ENCODE peak calls at places on chromosomes 7 and 10, in nine cellular contexts. J is uterus, V is ascending aorta, R is left ventricle myocardium inferior, G is right lobe of liver, B is vagina, E is upper lobe of right lung, W is HCT116, Z is aorta. N is an unnamed sample. For H3K36me3 and H3K27me3, the result is how much of the 10 kb centered on the place peaks cover.

GRCh38 chr10:56286096-56286495 is 75.0 kb downstream of the ZWINT start:
- DNase-seq in J (no peak), V (no peak), R (no peak), G (no peak), B (no peak), E (no peak), W (no peak), Z (no peak), N (no peak)

GRCh38 chr10:4775808-4776207 is 50.2 kb upstream of the AKR1E2 start:
- DNase-seq in J (no peak), V (no peak), R (no peak), G (no peak), B (no peak), E (no peak), W (no peak), Z (no peak), N (no peak)

GRCh38 chr7:22364023-22364422 is 7.1 kb upstream of the RAPGEF5 start:
- DNase-seq in J (no peak), V (no peak), R (no peak), G (no peak), B (no peak), E (no peak), W (no peak), Z (no peak), N (no peak)

GRCh38 chr7:50166997-50167961 is 74.2 kb upstream of the ZPBP start:
- DNase-seq in J (no peak), V (no peak), R (no peak), G (no peak), B (no peak), E (no peak), W (no peak), Z (no peak), N (no peak)

GRCh38 chr10:45514283-45515270 is 140.6 kb downstream of the ALOX5 start:
- DNase-seq in J (no peak), V (no peak), R (no peak), G (no peak), B (no peak), E (no peak), W (no peak), Z (no peak), N (no peak)

GRCh38 chr7:88307412-88307811 is 718 bp upstream of the STEAP4 start:
- DNase-seq in J (no peak), V (no peak), R (no peak), G (no peak), B (no peak), E (no peak), W (no peak), Z (no peak), N (no peak)

GRCh38 chr7:25303380-25304321 is 75.4 kb upstream of the NPVF start:
- DNase-seq in J (no peak), V (no peak), R (no peak), G (no peak), B (no peak), E (no peak), W (no peak), Z (no peak), N (no peak)

GRCh38 chr7:94687810-94688209 is 31.9 kb upstream of the SGCE start:
- DNase-seq in J (no peak), V (no peak), R (no peak), G (no peak), B (no peak), E (no peak), W (no peak), Z (no peak), N (no peak)

GRCh38 chr7:142063551-142064442 is 47.7 kb upstream of the MGAM2 start:
- DNase-seq in J (no peak), V (no peak), R (no peak), G (no peak), B (no peak), E (no peak), W (no peak), Z (no peak), N (no peak)

GRCh38 chr7:12475362-12476063 is 71.8 kb upstream of the VWDE start:
- DNase-seq in J (no peak), V (no peak), R (no peak), G (no peak), B (no peak), E (no peak), W (peak), Z (no peak), N (no peak)

GRCh38 chr7:29147821-29148220 is 1.5 kb upstream of the CPVL start:
- DNase-seq in J (no peak), V (no peak), R (peak), G (no peak), B (no peak), E (no peak), W (no peak), Z (peak), N (no peak)

GRCh38 chr10:69456880-69457693 is 5.8 kb downstream of the TSPAN15 start:
- DNase-seq in J (no peak), V (no peak), R (no peak), G (no peak), B (no peak), E (peak), W (no peak), Z (no peak), N (no peak)
- H3K36me3 ChIP-seq in J (under half), V (under half), R (under half), G (under half), B (under half), E (under half), W (under half), Z (under half), N (under half)

GRCh38 chr7:151941009-151941408 is 15.2 kb upstream of the GALNTL5 start:
- DNase-seq in J (no peak), V (no peak), R (no peak), G (no peak), B (no peak), E (no peak), W (no peak), Z (no peak), N (no peak)
- H3K27me3 ChIP-seq in J (under half), V (under half), R (under half), G (under half), B (under half), E (under half), W (under half), Z (under half), N (under half)

GRCh38 chr10:79106251-79106650 is 37.5 kb downstream of the ZMIZ1 start:
- DNase-seq in J (no peak), V (no peak), R (no peak), G (no peak), B (no peak), E (no peak), W (no peak), Z (no peak), N (no peak)

GRCh38 chr10:79106651-79107050 is 37.9 kb downstream of the ZMIZ1 start:
- DNase-seq in J (no peak), V (no peak), R (no peak), G (no peak), B (no peak), E (no peak), W (no peak), Z (no peak), N (no peak)

GRCh38 chr10:79105818-79106217 is 37.1 kb downstream of the ZMIZ1 start:
- DNase-seq in J (no peak), V (no peak), R (no peak), G (no peak), B (no peak), E (no peak), W (no peak), Z (no peak), N (no peak)

GRCh38 chr10:79104264-79104954 is 35.6 kb downstream of the ZMIZ1 start:
- DNase-seq in J (peak), V (no peak), R (peak), G (peak), B (no peak), E (no peak), W (no peak), Z (peak), N (no peak)

DNA sequence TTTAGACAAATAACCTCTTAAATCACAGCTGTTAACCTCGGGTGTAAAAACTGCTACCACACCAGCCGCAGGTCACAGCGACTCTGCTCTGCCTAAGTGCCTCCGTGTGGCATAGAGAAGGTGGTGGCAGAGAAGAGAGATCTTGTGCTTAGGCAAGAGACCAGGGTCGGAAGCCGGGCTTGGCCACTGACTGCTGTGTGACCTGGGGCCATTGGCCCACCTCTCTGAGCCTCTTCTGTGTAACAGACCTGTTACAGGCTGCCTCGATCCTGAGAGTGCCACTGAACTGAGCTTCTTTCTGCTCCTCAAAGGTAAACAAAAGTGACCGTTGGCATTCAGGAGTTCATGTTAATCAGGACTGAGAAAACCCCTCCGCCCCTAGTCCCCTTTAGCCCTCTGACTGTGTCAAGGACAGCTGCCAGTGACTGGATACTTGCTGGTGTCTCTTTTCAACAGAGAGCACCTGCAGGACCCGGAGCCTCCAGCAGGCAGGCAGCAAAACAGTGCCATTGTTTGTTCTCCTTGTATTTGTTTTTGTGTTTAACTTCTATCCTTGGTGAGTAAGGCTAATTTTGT is 36.5 kb downstream of the ZMIZ1 start:
- DNase-seq in J (no peak), V (no peak), R (no peak), G (no peak), B (no peak), E (no peak), W (no peak), Z (no peak), N (no peak)
- H3K36me3 ChIP-seq in J (under half), V (under half), R (under half), G (under half), B (under half), E (under half), W (under half), Z (under half), N (under half)

DNA sequence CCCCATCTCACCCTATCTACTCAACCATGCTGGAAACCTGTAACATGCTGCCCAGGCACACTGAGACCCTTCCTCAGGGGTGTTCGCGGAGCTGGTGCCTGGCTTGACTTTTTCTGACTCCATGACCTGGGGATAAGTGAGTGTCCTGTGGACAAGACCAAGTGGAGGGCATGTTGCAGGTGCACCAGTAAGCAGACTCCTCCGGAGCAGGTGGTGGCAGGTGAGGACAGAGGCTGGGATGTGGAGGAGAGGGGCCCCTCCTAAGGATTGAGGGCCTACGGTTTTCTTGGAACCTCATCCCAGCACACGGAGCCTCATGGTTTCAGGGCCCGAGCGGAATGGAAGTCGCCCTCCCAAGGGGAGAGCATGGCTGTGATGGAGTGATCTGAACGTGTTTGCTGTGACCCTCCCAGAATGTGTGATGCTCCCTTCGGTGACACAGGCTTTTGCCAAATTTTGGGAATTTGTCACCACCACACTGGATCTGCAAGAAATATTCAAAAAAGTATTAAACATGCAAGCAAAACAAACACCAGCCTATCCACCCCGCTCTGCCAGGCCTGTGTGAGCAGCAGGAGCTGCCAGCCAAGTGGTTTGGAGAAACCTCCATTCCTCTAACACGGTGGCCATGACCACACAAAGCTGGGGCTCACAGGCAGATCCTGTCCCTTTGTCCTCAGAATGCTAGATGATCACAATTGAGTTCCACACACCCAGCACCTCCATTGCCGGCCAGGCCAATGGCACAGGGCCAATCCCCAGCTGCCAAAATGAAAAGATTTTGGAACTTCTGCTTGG is 262.1 kb upstream of the PPP2R2D start:
- DNase-seq in J (no peak), V (no peak), R (no peak), G (no peak), B (peak), E (peak), W (no peak), Z (peak), N (peak)
- H3K27me3 ChIP-seq in J (under half), V (under half), R (under half), G (under half), B (under half), E (under half), W (under half), Z (under half), N (under half)

GRCh38 chr10:73478636-73479035 is 17.2 kb downstream of the PPP3CB start:
- DNase-seq in J (no peak), V (no peak), R (no peak), G (no peak), B (no peak), E (no peak), W (no peak), Z (no peak), N (no peak)
- H3K36me3 ChIP-seq in J (under half), V (half or more), R (half or more), G (under half), B (half or more), E (half or more), W (under half), Z (under half), N (half or more)

DNA sequence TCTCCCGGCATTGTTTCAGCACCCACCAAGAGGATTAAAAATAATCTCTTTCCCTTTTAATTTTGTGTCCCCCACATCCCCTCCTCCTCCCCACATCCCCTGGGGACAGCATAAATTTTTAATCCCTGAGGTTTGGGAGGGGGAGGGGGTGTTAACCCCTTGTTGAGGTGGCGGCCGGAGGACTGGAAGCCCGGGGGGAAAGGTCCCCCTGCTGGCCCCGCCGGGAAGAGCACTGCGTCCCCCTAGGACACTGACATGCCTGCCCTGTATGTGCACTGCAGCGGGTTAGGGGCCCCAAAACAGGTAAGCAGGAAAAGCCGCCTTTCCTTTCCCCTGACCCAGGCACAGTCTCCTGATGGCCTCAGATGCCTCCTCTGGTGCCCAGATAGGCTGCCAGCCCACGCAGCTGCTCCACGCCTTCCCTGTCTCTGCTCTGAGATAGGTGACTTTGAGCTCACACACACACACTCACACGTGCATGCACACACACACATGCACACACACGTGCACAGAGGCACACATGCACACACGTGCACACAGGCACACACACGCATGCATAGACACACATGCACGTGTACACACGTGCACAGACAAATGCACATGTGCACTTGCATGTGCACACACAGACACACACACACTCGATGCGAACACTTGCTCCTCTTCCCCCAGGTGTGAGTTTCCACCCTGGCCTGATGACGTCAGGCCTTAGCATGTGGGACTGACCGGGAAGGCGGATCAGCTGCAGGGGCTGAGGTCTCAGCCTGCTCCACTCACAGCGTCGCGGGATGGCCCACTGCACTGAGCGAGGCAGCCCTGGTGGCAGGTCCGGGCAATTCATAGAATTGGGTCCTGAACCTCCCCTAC is 12.3 kb downstream of the CNPY1 start:
- DNase-seq in J (no peak), V (no peak), R (no peak), G (no peak), B (no peak), E (peak), W (no peak), Z (no peak), N (no peak)
- H3K27me3 ChIP-seq in J (under half), V (under half), R (half or more), G (under half), B (under half), E (half or more), W (under half), Z (under half), N (half or more)

GRCh38 chr10:59905066-59905734 is 1.2 kb downstream of the CCDC6 start:
- DNase-seq in J (peak), V (no peak), R (no peak), G (peak), B (no peak), E (peak), W (no peak), Z (peak), N (no peak)
- H3K36me3 ChIP-seq in J (under half), V (under half), R (under half), G (under half), B (under half), E (under half), W (under half), Z (under half), N (under half)

GRCh38 chr7:404782-405488 is 114.7 kb downstream of the PDGFA start:
- DNase-seq in J (no peak), V (no peak), R (no peak), G (no peak), B (no peak), E (no peak), W (no peak), Z (no peak), N (peak)
- H3K27me3 ChIP-seq in J (under half), V (under half), R (half or more), G (under half), B (under half), E (under half), W (under half), Z (under half), N (under half)

N was measured in RWPE2.